ENCODE peak calls at places on chromosomes 2 and 18, in nine cellular contexts. T is fibroblast of lung; H is nephron progenitor cell; G is fibroblast of the aortic adventitia; Q is mammary epithelial cell; E is WTC11; F is epithelial cell of esophagus; M is CD8-positive, alpha-beta T cell; Z is pancreas. W is an unnamed sample.

GRCh38 chr2:202072226-202072625 is 829 bp upstream of the KIAA2012 start:
- DNase-seq in G (no peak), H (no peak), T (no peak), Q (no peak), M (no peak), E (no peak), Z (no peak), F (peak; percentile 5), W (no peak)

GRCh38 chr18:32095156-32095555 is 3.5 kb downstream of the RNF138 start:
- DNase-seq in T (no peak), G (no peak), Q (no peak), Z (no peak), E (no peak), H (no peak), F (no peak), M (no peak), W (no peak)

GRCh38 chr2:206392118-206392517 is 51.2 kb upstream of the ADAM23 start:
- DNase-seq in M (no peak), E (peak; percentile 60), H (peak; percentile 22), T (peak; percentile 41), Q (peak; percentile 55), F (peak; percentile 65), G (peak; percentile 64), Z (no peak), W (peak; percentile 66)

GRCh38 chr2:204268971-204269370 is 276.3 kb upstream of the PARD3B start:
- DNase-seq in Z (no peak), G (no peak), E (no peak), H (no peak), T (no peak), Q (no peak), M (no peak), F (peak; percentile 21), W (no peak)

GRCh38 chr2:191302459-191303155 is 57.4 kb downstream of the MYO1B start:
- DNase-seq in M (no peak), G (no peak), E (no peak), Z (no peak), T (no peak), Q (peak; percentile 37), H (no peak), F (peak; percentile 62), W (no peak)

GRCh38 chr2:237072067-237072931 is 13.4 kb upstream of the COPS8 start:
- DNase-seq in T (peak; percentile 43), E (peak; percentile 88), Z (peak; percentile 76), Q (peak; percentile 31), F (peak; percentile 68), H (peak; percentile 91), G (peak; percentile 77), M (peak; percentile 64), W (peak; percentile 83)

GRCh38 chr2:168607992-168608391 is 151.9 kb downstream of the CERS6 start:
- DNase-seq in F (peak; percentile 87), Q (peak; percentile 92), E (no peak), G (peak; percentile 70), Z (no peak), T (peak; percentile 62), H (no peak), M (no peak), W (peak; percentile 71)

GRCh38 chr2:216017365-216017764 is 4.0 kb upstream of the MREG start:
- DNase-seq in E (no peak), H (no peak), Q (peak; percentile 74), T (peak; percentile 21), G (no peak), Z (no peak), M (no peak), F (peak; percentile 88), W (no peak)

GRCh38 chr2:168686485-168687191 is 115.8 kb upstream of the NOSTRIN start:
- DNase-seq in M (no peak), F (peak; percentile 40), G (peak; percentile 44), Z (no peak), H (no peak), E (no peak), Q (no peak), T (peak; percentile 77), W (peak; percentile 39)

GRCh38 chr2:39523308-39524044 is 86.4 kb upstream of the MAP4K3 start:
- DNase-seq in E (no peak), Z (no peak), G (peak; percentile 91), F (peak; percentile 86), M (no peak), Q (peak; percentile 83), H (no peak), T (peak; percentile 97), W (peak; percentile 95)

GRCh38 chr2:240507778-240508251 is 50.0 kb downstream of the ANKMY1 start:
- DNase-seq in Q (no peak), M (no peak), G (no peak), E (no peak), Z (peak; percentile 7), F (no peak), T (no peak), H (no peak), W (no peak)

GRCh38 chr2:26692814-26693286 is 328 bp downstream of the KCNK3 start:
- DNase-seq in Q (peak; percentile 18), G (peak; percentile 32), E (peak; percentile 63), M (no peak), T (peak; percentile 70), Z (no peak), H (no peak), F (peak; percentile 44), W (peak; percentile 5)

GRCh38 chr2:73914667-73915066 is 12.0 kb upstream of the DGUOK start:
- DNase-seq in F (no peak), M (no peak), Z (no peak), T (no peak), E (no peak), G (no peak), H (no peak), Q (no peak), W (no peak)

DNA sequence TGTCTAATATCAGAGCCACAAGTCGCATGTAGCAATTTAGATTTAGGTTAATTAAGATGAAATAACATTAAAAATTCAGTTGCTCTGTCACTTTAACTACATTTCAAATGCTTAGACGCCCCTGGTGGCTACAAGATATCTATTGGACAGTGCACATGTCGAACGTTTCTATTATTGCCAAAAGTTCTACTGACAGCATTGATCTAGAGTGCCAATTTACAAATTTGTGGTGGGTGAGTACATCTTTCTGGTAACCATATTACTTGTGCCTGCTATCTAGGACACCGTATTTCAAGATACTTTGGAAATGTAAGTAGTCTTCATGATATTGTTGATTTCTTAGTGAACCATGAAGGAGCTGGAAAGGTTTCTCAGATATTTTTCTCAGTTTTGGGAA is 20.3 kb downstream of the PIK3C3 start:
- DNase-seq in H (no peak), Z (no peak), G (no peak), E (no peak), T (no peak), F (no peak), Q (no peak), M (no peak), W (no peak)
- TF ChIP-seq CTCF in H (no peak), Z (no peak), G (no peak), E (no peak), T (no peak), F (no peak), Q (no peak), M (no peak), W (no peak)

DNA sequence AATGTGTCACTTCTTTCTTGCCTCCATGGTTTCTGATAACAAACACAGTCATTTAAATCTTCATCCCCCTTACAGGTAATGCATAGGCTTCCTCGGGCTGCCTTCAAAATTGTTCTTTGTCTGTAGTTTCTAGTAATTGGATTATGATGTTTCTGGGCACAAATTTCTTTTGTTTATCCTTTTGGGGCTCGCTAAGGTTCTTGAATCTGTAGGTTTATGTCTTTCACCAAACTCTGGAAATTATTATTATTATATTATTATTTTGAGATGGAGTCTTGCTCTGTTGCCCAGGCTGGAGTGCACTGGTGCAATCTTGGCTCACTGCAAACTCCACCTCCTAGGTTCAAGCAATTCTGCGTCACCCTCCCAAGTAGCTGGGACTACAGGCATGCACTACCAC is 16.3 kb upstream of the RMP24 start:
- DNase-seq in E (no peak), Q (no peak), H (no peak), Z (no peak), F (no peak), T (no peak), G (no peak), M (no peak), W (no peak)
- TF ChIP-seq CTCF in E (no peak), Q (no peak), H (no peak), Z (no peak), F (no peak), T (no peak), G (no peak), M (no peak), W (no peak)

GRCh38 chr2:217113496-217113895 is 253.6 kb upstream of the TNP1 start:
- DNase-seq in H (no peak), M (no peak), Z (no peak), Q (no peak), G (no peak), F (no peak), T (no peak), E (no peak), W (no peak)

GRCh38 chr2:217120429-217120828 is 260.6 kb upstream of the TNP1 start:
- DNase-seq in M (no peak), F (no peak), Z (no peak), H (no peak), Q (no peak), G (no peak), E (no peak), T (no peak), W (no peak)

GRCh38 chr2:217118559-217118958 is 258.7 kb upstream of the TNP1 start:
- DNase-seq in Z (no peak), F (no peak), Q (no peak), E (no peak), H (no peak), M (no peak), T (no peak), G (no peak), W (no peak)

GRCh38 chr2:217114117-217114516 is 254.3 kb upstream of the TNP1 start:
- DNase-seq in T (no peak), Q (no peak), H (no peak), G (no peak), M (no peak), Z (no peak), F (no peak), E (no peak), W (no peak)

DNA sequence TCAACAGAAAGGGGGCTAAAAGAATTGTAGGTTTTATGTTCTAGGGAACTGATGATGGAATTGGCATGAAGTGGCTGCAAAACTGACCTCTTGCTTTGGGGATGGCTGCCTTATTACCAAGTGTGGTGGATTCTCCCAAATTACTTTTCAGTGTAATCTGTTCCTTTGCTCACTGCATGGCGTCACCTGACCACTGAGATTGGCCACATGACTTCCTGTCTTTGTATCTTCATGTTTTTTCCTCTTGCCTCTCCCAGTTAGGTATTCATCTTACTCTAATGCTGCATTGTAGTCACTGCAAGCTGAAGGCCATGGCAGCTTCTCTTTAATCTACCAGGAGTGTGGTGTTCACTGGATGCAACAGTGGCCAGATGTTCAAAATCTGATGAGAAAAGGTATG is 257.7 kb upstream of the TNP1 start:
- DNase-seq in F (no peak), G (no peak), M (no peak), T (no peak), Z (no peak), H (no peak), E (no peak), Q (no peak), W (peak; percentile 7)
- TF ChIP-seq CTCF in F (no peak), G (no peak), M (no peak), T (no peak), Z (no peak), H (no peak), E (no peak), Q (no peak), W (no peak)

DNA sequence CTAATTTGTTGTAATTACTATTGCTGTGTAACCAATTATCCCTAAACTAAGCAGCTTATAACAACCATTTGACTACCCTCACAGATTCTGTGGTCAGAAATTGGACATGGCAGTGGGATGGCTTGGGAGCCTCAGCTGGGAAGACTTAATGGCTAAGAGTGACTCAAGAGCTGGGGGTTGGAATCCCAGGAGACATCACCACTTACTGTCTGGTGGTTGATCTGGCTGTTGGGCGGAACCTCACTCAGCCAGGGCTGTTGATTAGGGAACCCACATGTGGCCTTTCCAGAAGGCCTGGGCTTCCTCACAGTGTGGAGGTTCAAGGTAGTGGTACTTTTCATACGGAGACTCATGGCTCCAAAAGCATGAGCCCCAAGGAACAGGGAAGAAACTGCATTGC is 49.8 kb downstream of the E2F6 start:
- DNase-seq in Z (no peak), M (no peak), H (no peak), Q (no peak), F (no peak), T (no peak), E (no peak), G (no peak), W (no peak)
- TF ChIP-seq CTCF in Z (no peak), M (no peak), H (no peak), Q (no peak), F (no peak), T (no peak), E (no peak), G (no peak), W (no peak)

W was measured in cardiac fibroblast.